ENCODE peak calls at places on chromosomes 16 and 17, in six cellular contexts. Q is upper lobe of left lung, H is transverse colon, Z is A549, M is stomach, N is tibial nerve. T is an unnamed sample.

GRCh38 chr16:3884398-3884797 is 3.9 kb upstream of the CREBBP start:
- DNase-seq in Z (no peak), Q (no peak), M (no peak), N (no peak), H (no peak), T (no peak)

GRCh38 chr17:58165981-58166380 is 801 bp upstream of the OR4D2 start:
- DNase-seq in N (no peak), M (no peak), H (no peak), Q (no peak), Z (no peak), T (no peak)

GRCh38 chr17:38456031-38456815 is 28.0 kb downstream of the ARHGAP23 start:
- DNase-seq in Z (no peak), H (no peak), M (no peak), N (no peak), Q (no peak), T (no peak)

GRCh38 chr17:50630524-50631194 is 4.0 kb upstream of the ABCC3 start:
- DNase-seq in Q (peak; percentile 79), N (peak; percentile 27), Z (peak; percentile 66), M (peak; percentile 92), H (peak; percentile 94), T (no peak)

GRCh38 chr17:4305224-4305623 is 41.4 kb upstream of the ANKFY1 start:
- DNase-seq in Z (no peak), Q (no peak), H (no peak), M (no peak), N (no peak), T (no peak)

GRCh38 chr16:29765167-29766032 is 12.7 kb upstream of the ZG16 start:
- DNase-seq in N (no peak), Z (no peak), M (no peak), H (peak; percentile 69), Q (peak; percentile 91), T (no peak)

GRCh38 chr16:84332975-84333684 is 35.2 kb upstream of the ATP2C2 start:
- DNase-seq in N (no peak), Z (no peak), M (peak; percentile 75), H (peak; percentile 84), Q (peak; percentile 94), T (no peak)

GRCh38 chr17:68600123-68600880 is 865 bp downstream of the FAM20A start:
- DNase-seq in H (peak; percentile 10), Z (peak; percentile 28), M (peak; percentile 72), N (no peak), Q (peak; percentile 75), T (peak; percentile 81)

GRCh38 chr16:58021661-58022551 is 3.6 kb upstream of the MMP15 start:
- DNase-seq in H (no peak), Z (no peak), N (no peak), Q (no peak), M (no peak), T (no peak)

GRCh38 chr17:59786536-59787319 is 79.3 kb downstream of the VMP1 start:
- DNase-seq in Q (peak; percentile 87), N (peak; percentile 78), H (peak; percentile 69), M (peak; percentile 61), Z (peak; percentile 100), T (peak; percentile 72)

GRCh38 chr16:4391635-4392381 is 20.2 kb downstream of the VASN start:
- DNase-seq in Q (no peak), N (no peak), Z (no peak), H (no peak), M (no peak), T (peak; percentile 65)

GRCh38 chr17:72613411-72614292 is 478.8 kb downstream of the SLC39A11 start:
- DNase-seq in Z (peak; percentile 79), Q (no peak), H (no peak), M (no peak), N (no peak), T (no peak)

GRCh38 chr17:41211845-41212466 is 14.5 kb upstream of the KRTAP9-2 start:
- DNase-seq in N (no peak), Q (no peak), H (peak; percentile 22), Z (peak; percentile 85), M (no peak), T (no peak)

GRCh38 chr17:11511696-11512095 is 86.6 kb upstream of the DNAH9 start:
- DNase-seq in H (peak; percentile 58), M (peak; percentile 42), Q (peak; percentile 54), N (no peak), Z (no peak), T (no peak)

GRCh38 chr17:64187093-64187895 is 57.4 kb upstream of the ERN1 start:
- DNase-seq in N (no peak), M (no peak), Q (no peak), Z (no peak), H (no peak), T (no peak)

GRCh38 chr17:34173221-34173620 is 81.9 kb upstream of the CCL2 start:
- DNase-seq in Q (no peak), Z (no peak), H (no peak), N (no peak), M (no peak), T (no peak)

GRCh38 chr17:31068291-31068690 is 26.5 kb upstream of the NF1 start:
- DNase-seq in M (peak; percentile 36), Z (peak; percentile 66), Q (peak; percentile 32), H (peak; percentile 65), N (peak; percentile 46), T (no peak)

DNA sequence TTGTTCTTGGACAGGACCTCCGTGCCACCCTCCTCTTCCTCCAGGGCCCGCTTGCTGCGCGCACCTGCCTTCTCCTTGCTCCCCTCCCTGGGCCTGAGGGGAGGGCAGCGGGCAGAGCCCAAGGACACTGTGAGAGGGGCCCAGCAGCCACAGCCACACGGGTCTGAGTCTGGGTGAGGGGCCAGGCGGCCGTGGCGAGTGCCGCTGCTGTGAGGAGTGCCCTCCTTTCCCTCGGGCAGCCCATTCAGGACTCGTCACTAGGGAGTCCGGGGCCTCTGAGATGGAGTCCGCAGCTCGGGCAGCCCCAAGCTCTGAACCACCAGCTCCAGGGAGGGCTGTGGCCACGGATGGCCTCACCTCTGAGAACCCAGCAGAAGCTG is 5.6 kb downstream of the DUS1L start:
- DNase-seq in N (no peak), Q (no peak), H (no peak), Z (no peak), M (no peak), T (no peak)
- TF ChIP-seq EP300 in N (no peak), Q (no peak), H (no peak), Z (no peak), M (no peak), T (no peak)

DNA sequence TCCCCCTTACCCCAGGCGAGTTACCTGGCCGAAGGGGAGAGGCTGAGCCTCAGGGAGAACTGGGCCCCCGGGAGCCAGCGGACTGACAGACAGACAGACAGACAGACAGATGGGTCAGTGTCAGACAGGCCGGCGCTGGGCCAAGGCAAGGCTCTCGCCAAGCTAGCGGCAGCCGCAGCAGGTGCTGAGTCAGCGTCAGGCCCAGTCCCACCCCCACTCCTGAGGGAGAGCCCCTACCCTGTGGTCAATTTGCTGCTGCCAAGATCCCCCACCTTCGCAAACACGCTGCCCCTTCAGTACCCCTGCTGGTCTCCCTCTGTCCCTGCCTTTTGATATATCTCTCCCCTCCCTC is 1.5 kb downstream of the FGF11 start:
- DNase-seq in Q (no peak), M (no peak), Z (no peak), H (peak; percentile 28), N (no peak), T (no peak)
- H3K4me1 ChIP-seq in Q (peaks cover 54% of the 10 kb centered on the region), M (peaks cover 62% of the 10 kb centered on the region), Z (peaks cover 45% of the 10 kb centered on the region), H (peaks cover 51% of the 10 kb centered on the region), N (no peaks in the 10 kb centered on the region), T (peaks cover 75% of the 10 kb centered on the region)

GRCh38 chr17:15955793-15956541 is 11.0 kb downstream of the ADORA2B start:
- DNase-seq in Z (no peak), M (no peak), H (no peak), Q (no peak), N (no peak), T (no peak)
- H3K27ac ChIP-seq in Z (peak overlapping the region; percentile 36), M (no peak overlapping the region), H (no peak overlapping the region), Q (no peak overlapping the region), N (no peak overlapping the region), T (no peak overlapping the region)

GRCh38 chr16:20064520-20064919 is 9.2 kb downstream of the GPR139 start:
- DNase-seq in M (no peak), N (no peak), H (no peak), Z (no peak), Q (no peak), T (no peak)

GRCh38 chr16:20061132-20061531 is 12.6 kb downstream of the GPR139 start:
- DNase-seq in H (no peak), Z (no peak), N (no peak), M (no peak), Q (no peak), T (no peak)

GRCh38 chr16:20064931-20065330 is 8.8 kb downstream of the GPR139 start:
- DNase-seq in Z (no peak), Q (no peak), M (no peak), H (no peak), N (no peak), T (no peak)
- TF ChIP-seq EP300 in Z (no peak), Q (no peak), M (no peak), H (no peak), N (no peak), T (no peak)

T was measured in suprapubic skin.